ENCODE peak calls at places on chromosomes 5 and 9, in five cellular contexts. T, Q, I, U and A are unnamed samples.

GRCh38 chr9:72858089-72858912 is 94.6 kb downstream of the ALDH1A1 start:
- DNase-seq in U (no peak), T (no peak), I (no peak), Q (no peak), A (no peak)

GRCh38 chr5:2658421-2658820 is 93.1 kb downstream of the IRX2 start:
- DNase-seq in T (no peak), I (peak), Q (no peak), U (no peak), A (no peak)

GRCh38 chr5:150322202-150322601 is 19.5 kb upstream of the ARSI start:
- DNase-seq in Q (no peak), I (peak), T (no peak), U (no peak), A (no peak)

GRCh38 chr9:5838884-5839571 is 6.1 kb upstream of the ERMP1 start:
- DNase-seq in Q (no peak), T (no peak), U (no peak), I (peak), A (no peak)

GRCh38 chr9:106717686-106718085 is 145.3 kb upstream of the ZNF462 start:
- DNase-seq in U (no peak), Q (no peak), T (no peak), I (peak), A (no peak)

GRCh38 chr9:127522727-127523126 is 71.4 kb downstream of the LRSAM1 start:
- DNase-seq in Q (no peak), U (no peak), I (peak), T (no peak), A (no peak)

GRCh38 chr9:79611091-79611614 is 39.4 kb downstream of the TLE4 start:
- DNase-seq in I (no peak), T (no peak), U (no peak), Q (no peak), A (peak)

GRCh38 chr9:132319421-132320110 is 35.2 kb downstream of the SETX start:
- DNase-seq in I (no peak), Q (no peak), T (no peak), U (no peak), A (no peak)

GRCh38 chr5:62720036-62720441 is 141.4 kb downstream of the LRRC70 start:
- DNase-seq in T (no peak), Q (peak), I (peak), U (no peak), A (peak)

GRCh38 chr9:35490910-35491465 is 1.1 kb downstream of the RUSC2 start:
- DNase-seq in U (no peak), Q (no peak), I (peak), T (no peak), A (no peak)

GRCh38 chr5:79133121-79133656 is 21.6 kb downstream of the BHMT start:
- DNase-seq in Q (no peak), T (no peak), U (no peak), I (no peak), A (no peak)

GRCh38 chr5:79075646-79076426 is 6.3 kb downstream of the BHMT2 start:
- DNase-seq in Q (no peak), U (no peak), T (no peak), I (no peak), A (no peak)

GRCh38 chr9:95105519-95106287 is 211.8 kb downstream of the FANCC start:
- DNase-seq in I (peak), U (no peak), T (no peak), Q (no peak), A (no peak)

GRCh38 chr5:133247881-133248642 is 196.2 kb downstream of the HSPA4 start:
- DNase-seq in U (no peak), Q (no peak), I (no peak), T (no peak), A (no peak)

GRCh38 chr5:172185096-172185461 is 2.9 kb downstream of the STK10 start:
- DNase-seq in T (no peak), Q (no peak), I (no peak), U (no peak), A (no peak)

GRCh38 chr5:58411372-58411771 is 48.5 kb downstream of the PLK2 start:
- DNase-seq in I (no peak), Q (no peak), T (no peak), U (no peak), A (no peak)